ENCODE peak calls at places on chromosomes 12 and 14, in six cellular contexts. Y, J, L, K, A and D are unnamed samples.
A peak's percentile ranks its signal among the peaks of the same experiment; 100 is the strongest.

GRCh38 chr12:11685716-11686115 is 36.2 kb downstream of the ETV6 start:
- DNase-seq in Y (peak; percentile 66), J (no peak), L (no peak), K (no peak), A (peak; percentile 55), D (no peak)

GRCh38 chr14:61461808-61462275 is 140.5 kb downstream of the PRKCH start:
- DNase-seq in Y (peak; percentile 77), J (no peak), L (no peak), K (peak; percentile 65), A (peak; percentile 80), D (peak; percentile 83)

GRCh38 chr14:75132374-75133086 is 5.7 kb upstream of the NEK9 start:
- DNase-seq in Y (peak; percentile 74), J (peak; percentile 43), L (no peak), K (peak; percentile 75), A (peak; percentile 86), D (peak; percentile 96)

GRCh38 chr12:4449862-4450222 is 4.2 kb upstream of the FGF6 start:
- DNase-seq in Y (no peak), J (no peak), L (no peak), K (no peak), A (no peak), D (no peak)

GRCh38 chr12:53170245-53170644 is 10.3 kb upstream of the ZNF740 start:
- DNase-seq in Y (no peak), J (no peak), L (no peak), K (no peak), A (no peak), D (no peak)

GRCh38 chr14:44204061-44204815 is 302.8 kb downstream of the FSCB start:
- DNase-seq in Y (no peak), J (no peak), L (no peak), K (no peak), A (peak; percentile 22), D (no peak)

GRCh38 chr14:102430212-102430908 is 67.6 kb downstream of the TECPR2 start:
- DNase-seq in Y (no peak), J (no peak), L (no peak), K (no peak), A (no peak), D (no peak)

GRCh38 chr14:81834308-81834707 is 300.7 kb upstream of the SEL1L start:
- DNase-seq in Y (no peak), J (no peak), L (no peak), K (no peak), A (no peak), D (no peak)

GRCh38 chr12:108591267-108591980 is 6.5 kb downstream of the TMEM119 start:
- DNase-seq in Y (no peak), J (no peak), L (no peak), K (no peak), A (no peak), D (no peak)

GRCh38 chr14:98580131-98580678 is 691.8 kb downstream of the BCL11B start:
- DNase-seq in Y (no peak), J (no peak), L (no peak), K (no peak), A (no peak), D (no peak)

GRCh38 chr14:59126714-59127436 is 61.6 kb upstream of the DAAM1 start:
- DNase-seq in Y (peak; percentile 64), J (no peak), L (no peak), K (peak; percentile 48), A (peak; percentile 68), D (peak; percentile 30)

GRCh38 chr14:71753126-71753830 is 179.0 kb upstream of the RGS6 start:
- DNase-seq in Y (peak; percentile 85), J (peak; percentile 90), L (peak; percentile 81), K (peak; percentile 72), A (peak; percentile 79), D (peak; percentile 87)

GRCh38 chr12:52234226-52234810 is 1.3 kb downstream of the KRT7 start:
- DNase-seq in Y (no peak), J (no peak), L (no peak), K (no peak), A (no peak), D (no peak)

GRCh38 chr14:55201219-55202096 is 10.1 kb upstream of the DLGAP5 start:
- DNase-seq in Y (no peak), J (peak; percentile 62), L (no peak), K (no peak), A (no peak), D (no peak)

GRCh38 chr12:12976366-12976765 is 23.7 kb downstream of the HEBP1 start:
- DNase-seq in Y (peak; percentile 96), J (no peak), L (no peak), K (no peak), A (peak; percentile 94), D (peak; percentile 91)

GRCh38 chr12:96398422-96399080 is 1.7 kb downstream of the CDK17 start:
- DNase-seq in Y (peak; percentile 39), J (no peak), L (no peak), K (no peak), A (peak; percentile 37), D (no peak)

GRCh38 chr12:51247523-51248206 is 9.0 kb downstream of the DAZAP2 start:
- DNase-seq in Y (no peak), J (peak; percentile 54), L (no peak), K (no peak), A (no peak), D (no peak)

GRCh38 chr12:58877243-58877743 is 43.0 kb downstream of the LRIG3 start:
- DNase-seq in Y (peak; percentile 100), J (no peak), L (no peak), K (no peak), A (peak; percentile 58), D (peak; percentile 4)

GRCh38 chr12:124543052-124543590 is 24.3 kb downstream of the NCOR2 start:
- DNase-seq in Y (no peak), J (no peak), L (no peak), K (no peak), A (peak; percentile 81), D (peak; percentile 75)

GRCh38 chr12:131230340-131231099 is 276.8 kb downstream of the ADGRD1 start:
- DNase-seq in Y (no peak), J (no peak), L (no peak), K (no peak), A (no peak), D (no peak)

GRCh38 chr14:35878272-35879140 is 52.4 kb downstream of the BRMS1L start:
- DNase-seq in Y (peak; percentile 93), J (no peak), L (no peak), K (no peak), A (peak; percentile 94), D (peak; percentile 36)

GRCh38 chr14:77139540-77140342 is 1.9 kb downstream of the ZDHHC22 start:
- DNase-seq in Y (no peak), J (peak; percentile 91), L (no peak), K (peak; percentile 60), A (peak; percentile 29), D (no peak)

GRCh38 chr12:98752726-98753125 is 107.6 kb downstream of the APAF1 start:
- DNase-seq in Y (peak; percentile 69), J (no peak), L (no peak), K (no peak), A (no peak), D (no peak)
- H2AK5ac ChIP-seq in Y (no peak overlapping the region), J (no peak overlapping the region), L (no peak overlapping the region), K (no peak overlapping the region), A (no peak overlapping the region), D (no peak overlapping the region)

GRCh38 chr12:2963154-2963759 is 4.1 kb downstream of the TEAD4 start:
- DNase-seq in Y (no peak), J (peak; percentile 77), L (no peak), K (no peak), A (peak; percentile 22), D (peak; percentile 23)
- H3K4ac ChIP-seq in Y (no peak overlapping the region), J (no peak overlapping the region), L (peak overlapping the region; percentile 34), K (no peak overlapping the region), A (no peak overlapping the region), D (peak overlapping the region; percentile 66)

GRCh38 chr12:29620030-29620429 is 122.5 kb upstream of the OVCH1 start:
- DNase-seq in Y (no peak), J (no peak), L (no peak), K (no peak), A (no peak), D (no peak)

GRCh38 chr12:29614926-29615325 is 117.4 kb upstream of the OVCH1 start:
- DNase-seq in Y (no peak), J (no peak), L (no peak), K (no peak), A (no peak), D (no peak)

GRCh38 chr12:29611906-29612305 is 114.4 kb upstream of the OVCH1 start:
- DNase-seq in Y (peak; percentile 84), J (no peak), L (no peak), K (no peak), A (peak; percentile 58), D (no peak)

GRCh38 chr12:29612912-29613311 is 115.4 kb upstream of the OVCH1 start:
- DNase-seq in Y (no peak), J (no peak), L (no peak), K (no peak), A (no peak), D (no peak)

GRCh38 chr12:29616664-29617409 is 119.4 kb upstream of the OVCH1 start:
- DNase-seq in Y (peak; percentile 90), J (no peak), L (no peak), K (no peak), A (peak; percentile 94), D (no peak)
- H3K14ac ChIP-seq in Y (no peak overlapping the region), J (no peak overlapping the region), L (no peak overlapping the region), K (no peak overlapping the region), A (no peak overlapping the region), D (no peak overlapping the region)

DNA sequence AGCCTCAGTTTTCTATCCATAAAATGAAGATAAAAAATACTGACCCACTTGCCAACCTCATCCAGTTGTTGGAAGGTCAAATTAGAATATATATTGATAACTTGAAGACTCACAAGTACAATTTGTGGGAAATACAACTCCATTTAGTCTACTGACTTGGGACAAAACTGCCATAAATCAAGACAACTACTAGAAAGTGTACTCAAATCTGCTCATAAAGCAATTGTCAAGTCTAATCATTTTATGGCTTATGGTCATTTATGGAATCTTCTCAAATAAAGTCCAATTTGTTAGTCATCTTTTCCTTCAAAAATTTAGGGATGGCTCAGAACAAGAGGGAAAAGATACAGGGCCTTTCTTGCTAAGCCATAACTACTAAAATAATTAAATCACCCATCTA is 7.0 kb downstream of the BTG1 start:
- DNase-seq in Y (no peak), J (no peak), L (no peak), K (no peak), A (no peak), D (no peak)
- H2AK5ac ChIP-seq in Y (no peak overlapping the region), J (no peak overlapping the region), L (no peak overlapping the region), K (no peak overlapping the region), A (no peak overlapping the region), D (no peak overlapping the region)

GRCh38 chr12:46370792-46371717 is 1.5 kb downstream of the SLC38A2 start:
- DNase-seq in Y (peak; percentile 79), J (peak; percentile 91), L (no peak), K (peak; percentile 91), A (peak; percentile 89), D (peak; percentile 88)

GRCh38 chr12:46370380-46370734 is 2.2 kb downstream of the SLC38A2 start:
- DNase-seq in Y (no peak), J (no peak), L (no peak), K (no peak), A (no peak), D (no peak)

GRCh38 chr12:46372131-46372851 is at the start of gene SLC38A2:
- DNase-seq in Y (peak; percentile 90), J (peak; percentile 96), L (no peak), K (peak; percentile 86), A (peak; percentile 94), D (peak; percentile 95)

GRCh38 chr12:46372852-46373302 is 304 bp upstream of the SLC38A2 start:
- DNase-seq in Y (no peak), J (no peak), L (no peak), K (no peak), A (no peak), D (no peak)

GRCh38 chr12:46371718-46372130 is 849 bp downstream of the SLC38A2 start:
- DNase-seq in Y (peak; percentile 44), J (no peak), L (no peak), K (no peak), A (peak; percentile 77), D (peak; percentile 71)
- H3K4ac ChIP-seq in Y (peak overlapping the region; percentile 60), J (peak overlapping the region; percentile 23), L (peak overlapping the region; percentile 88), K (peak overlapping the region; percentile 86), A (peak overlapping the region; percentile 29), D (peak overlapping the region; percentile 100)